ENCODE peak calls at places on chromosomes 13 and 19, in four cellular contexts. G is upper lobe of right lung; Z is heart left ventricle; B is CD8-positive, alpha-beta T cell. H is an unnamed sample.

GRCh38 chr13:66560189-66560588 is 669.9 kb downstream of the PCDH9 start:
- DNase-seq in G (no peak), Z (no peak), B (no peak), H (no peak)

GRCh38 chr13:43878897-43879322 is 630 bp downstream of the CCDC122 start:
- DNase-seq in G (peak), Z (peak), B (no peak), H (peak)

GRCh38 chr19:18157465-18158063 is 4.6 kb downstream of the PIK3R2 start:
- DNase-seq in G (no peak), Z (no peak), B (no peak), H (no peak)

GRCh38 chr19:36051236-36051635 is 2.8 kb downstream of the THAP8 start:
- DNase-seq in G (no peak), Z (no peak), B (no peak), H (no peak)

GRCh38 chr19:18543814-18544475 is 572 bp upstream of the FKBP8 start:
- DNase-seq in G (peak), Z (peak), B (peak), H (peak)

GRCh38 chr13:107233541-107233940 is 665.6 kb upstream of the ARGLU1 start:
- DNase-seq in G (no peak), Z (no peak), B (no peak), H (no peak)

GRCh38 chr13:27792393-27793218 is at the start of gene GSX1:
- DNase-seq in G (peak), Z (peak), B (peak), H (peak)

GRCh38 chr13:85970727-85971126 is 171.5 kb upstream of the SLITRK6 start:
- DNase-seq in G (no peak), Z (no peak), B (no peak), H (no peak)

GRCh38 chr19:55232284-55232597 is 3.7 kb upstream of the TMEM86B start:
- DNase-seq in G (no peak), Z (no peak), B (no peak), H (peak)

GRCh38 chr19:43495082-43495481 is 9.5 kb downstream of the PHLDB3 start:
- DNase-seq in G (no peak), Z (no peak), B (no peak), H (no peak)

GRCh38 chr19:6213266-6213595 is 66.5 kb downstream of the MLLT1 start:
- DNase-seq in G (peak), Z (no peak), B (no peak), H (peak)

GRCh38 chr19:13115936-13116281 is 631 bp downstream of the TRMT1 start:
- DNase-seq in G (no peak), Z (no peak), B (no peak), H (no peak)

GRCh38 chr13:18959996-18960395 is 221.6 kb downstream of the TUBA3C start:
- DNase-seq in G (peak), Z (no peak), B (no peak), H (no peak)

GRCh38 chr13:42707003-42707402 is 74.4 kb upstream of the FAM216B start:
- DNase-seq in G (no peak), Z (no peak), B (no peak), H (no peak)

GRCh38 chr19:7366701-7367420 is 18.1 kb downstream of the ARHGEF18 start:
- DNase-seq in G (no peak), Z (no peak), B (no peak), H (no peak)

GRCh38 chr13:26895081-26895807 is 134.7 kb upstream of the GPR12 start:
- DNase-seq in G (no peak), Z (no peak), B (no peak), H (no peak)

GRCh38 chr13:106567421-106568224 is at the start of gene ARGLU1:
- DNase-seq in G (peak), Z (peak), B (peak), H (peak)

GRCh38 chr19:34145741-34146202 is 26.5 kb upstream of the LSM14A start:
- DNase-seq in G (no peak), Z (peak), B (peak), H (no peak)

GRCh38 chr19:21463449-21464105 is 41.8 kb upstream of the ZNF429 start:
- DNase-seq in G (no peak), Z (peak), B (no peak), H (peak)

GRCh38 chr19:2476451-2477140 is 669 bp downstream of the GADD45B start:
- DNase-seq in G (peak), Z (peak), B (peak), H (peak)

GRCh38 chr13:95185851-95186250 is 115.4 kb downstream of the ABCC4 start:
- DNase-seq in G (no peak), Z (no peak), B (peak), H (no peak)

GRCh38 chr19:31064486-31064885 is 284.8 kb downstream of the TSHZ3 start:
- DNase-seq in G (no peak), Z (no peak), B (no peak), H (no peak)

GRCh38 chr13:32624441-32624840 is 38.2 kb downstream of the PDS5B start:
- DNase-seq in G (no peak), Z (no peak), B (no peak), H (no peak)

GRCh38 chr19:47172666-47173455 is 42.2 kb downstream of the SAE1 start:
- DNase-seq in G (no peak), Z (no peak), B (no peak), H (no peak)

GRCh38 chr19:47179643-47180310 is 49.1 kb downstream of the SAE1 start:
- DNase-seq in G (no peak), Z (no peak), B (no peak), H (no peak)

GRCh38 chr19:47176071-47176626 is 45.5 kb downstream of the SAE1 start:
- DNase-seq in G (no peak), Z (no peak), B (no peak), H (no peak)

GRCh38 chr19:47176627-47177090 is 46.0 kb downstream of the SAE1 start:
- DNase-seq in G (no peak), Z (no peak), B (peak), H (no peak)
- H3K4me3 ChIP-seq in G (no peak), Z (no peak), B (peak), H (no peak)

DNA sequence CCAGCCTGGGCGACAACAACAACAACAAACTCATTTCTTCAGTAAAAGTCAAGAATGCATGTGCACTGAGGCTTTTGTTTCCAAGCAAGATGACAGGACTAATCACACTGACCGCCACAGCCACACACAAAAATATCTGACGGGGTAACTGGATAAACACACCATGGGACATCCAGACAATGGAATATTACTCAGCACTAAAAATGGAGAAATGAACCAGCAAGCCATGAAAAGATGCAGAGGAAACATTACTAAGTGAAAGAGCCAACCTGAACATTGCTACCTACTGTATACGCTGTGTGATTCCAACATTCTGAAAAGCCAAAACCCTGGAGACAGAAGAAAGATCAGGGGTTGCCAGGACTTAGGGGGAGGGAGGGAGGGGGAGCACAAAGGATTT is 36.7 kb downstream of the FAAP24 start:
- DNase-seq in G (no peak), Z (no peak), B (no peak), H (no peak)
- TF ChIP-seq CTCF in G (no peak), Z (no peak), B (no peak), H (no peak)

GRCh38 chr13:110415669-110416068 is 108.6 kb downstream of the COL4A2 start:
- DNase-seq in G (no peak), Z (no peak), B (no peak), H (no peak)

GRCh38 chr13:110417537-110417908 is 110.4 kb downstream of the COL4A2 start:
- DNase-seq in G (no peak), Z (no peak), B (no peak), H (no peak)

GRCh38 chr13:110413311-110414040 is 106.4 kb downstream of the COL4A2 start:
- DNase-seq in G (no peak), Z (no peak), B (no peak), H (no peak)

GRCh38 chr13:110414283-110414682 is 107.2 kb downstream of the COL4A2 start:
- DNase-seq in G (no peak), Z (no peak), B (no peak), H (no peak)

GRCh38 chr13:110416131-110416584 is 109.1 kb downstream of the COL4A2 start:
- DNase-seq in G (no peak), Z (no peak), B (no peak), H (no peak)
- H3K27ac ChIP-seq in G (peak), Z (peak), B (no peak), H (peak)

DNA sequence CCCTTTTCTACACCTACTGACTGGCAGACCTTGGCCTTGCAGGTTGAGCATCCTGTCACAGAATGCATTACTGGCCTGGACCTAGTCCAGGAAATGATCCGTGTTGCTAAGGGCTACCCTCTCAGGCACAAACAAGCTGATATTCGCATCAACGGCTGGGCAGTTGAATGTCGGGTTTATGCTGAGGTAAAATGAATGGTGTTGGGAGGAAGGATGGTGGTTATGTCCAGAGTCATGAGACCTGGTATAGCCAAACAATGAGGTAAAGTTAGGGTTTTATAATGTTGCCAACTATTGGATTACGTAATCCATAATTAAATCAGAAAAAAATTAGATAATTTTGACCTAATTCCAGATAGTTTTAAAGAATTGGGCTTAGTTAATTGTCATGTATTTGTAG is 212.5 kb downstream of the PCCA start:
- DNase-seq in G (no peak), Z (no peak), B (no peak), H (no peak)
- H3K4me3 ChIP-seq in G (no peak), Z (no peak), B (no peak), H (no peak)

DNA sequence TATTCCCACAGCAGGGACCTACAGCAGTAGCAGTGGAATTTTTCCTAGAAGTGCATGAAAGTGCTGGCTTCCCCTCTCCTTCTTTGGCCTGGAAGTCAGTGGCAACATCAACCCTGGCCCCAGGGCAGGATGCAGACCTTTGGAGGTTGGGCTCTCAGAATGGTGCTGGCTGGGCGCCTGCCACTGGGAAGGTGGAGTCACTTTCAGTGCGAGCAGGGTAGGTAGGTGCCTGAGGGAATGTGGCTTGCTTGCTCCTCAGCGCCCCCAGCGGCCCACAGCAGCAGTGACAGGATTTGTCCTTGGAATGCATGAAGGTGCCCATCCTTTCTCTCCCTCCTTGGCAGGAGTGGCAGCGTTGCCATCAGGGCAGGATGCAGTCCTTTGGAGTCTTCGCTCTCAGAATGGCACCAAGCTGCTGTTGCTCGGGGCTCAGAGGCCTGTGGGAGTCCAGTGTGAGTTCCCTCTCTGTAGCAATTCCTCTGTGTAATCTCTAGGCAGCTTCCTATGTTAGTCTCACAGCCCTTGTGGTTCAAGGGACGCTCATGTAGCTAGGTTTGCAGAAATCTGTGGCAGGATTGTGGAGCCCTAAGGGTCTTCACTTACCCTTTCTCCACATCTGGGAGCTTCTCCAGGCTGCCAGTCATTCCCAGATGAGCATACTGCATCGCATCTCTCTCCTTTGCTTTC is 354.4 kb upstream of the DACH1 start:
- DNase-seq in G (peak), Z (no peak), B (no peak), H (peak)
- TF ChIP-seq CTCF in G (peak), Z (no peak), B (no peak), H (peak)

GRCh38 chr13:110505594-110505993 is 55.9 kb downstream of the RAB20 start:
- DNase-seq in G (no peak), Z (no peak), B (no peak), H (peak)

GRCh38 chr13:110506859-110507566 is 54.5 kb downstream of the RAB20 start:
- DNase-seq in G (peak), Z (peak), B (no peak), H (peak)

GRCh38 chr13:110509478-110509926 is 52.0 kb downstream of the RAB20 start:
- DNase-seq in G (no peak), Z (no peak), B (no peak), H (no peak)

GRCh38 chr13:110506396-110506795 is 55.1 kb downstream of the RAB20 start:
- DNase-seq in G (no peak), Z (no peak), B (no peak), H (no peak)

GRCh38 chr13:110507678-110508381 is 53.7 kb downstream of the RAB20 start:
- DNase-seq in G (peak), Z (peak), B (no peak), H (no peak)
- H3K27ac ChIP-seq in G (peak), Z (peak), B (no peak), H (peak)